ENCODE peak calls at places on chromosomes 7 and 10, in four cellular contexts. One of them, this sample, is unnamed. For H3K27me3 and H3K4me1, the result is how much of the 10 kb centered on the place peaks cover.

GRCh38 chr10:130036296-130037065 is 72.4 kb upstream of the EBF3 start:
- DNase-seq in Peyer's patch: peak
- DNase-seq in uterus: no peak
- DNase-seq in heart left ventricle: no peak
- DNase-seq in this sample: no peak

GRCh38 chr7:128174391-128174790 is 66.7 kb upstream of the LEP start:
- DNase-seq in Peyer's patch: peak
- DNase-seq in uterus: no peak
- DNase-seq in heart left ventricle: no peak
- DNase-seq in this sample: no peak

GRCh38 chr7:107051376-107051775 is 6.9 kb downstream of the PRKAR2B start:
- DNase-seq in heart left ventricle: no peak
- DNase-seq in Peyer's patch: no peak
- DNase-seq in uterus: no peak
- DNase-seq in this sample: no peak

GRCh38 chr10:84310470-84310869 is 17.9 kb upstream of the CCSER2 start:
- DNase-seq in heart left ventricle: no peak
- DNase-seq in uterus: no peak
- DNase-seq in Peyer's patch: no peak
- DNase-seq in this sample: no peak

GRCh38 chr7:27840314-27840713 is 100.4 kb downstream of the TAX1BP1 start:
- DNase-seq in uterus: no peak
- DNase-seq in heart left ventricle: no peak
- DNase-seq in Peyer's patch: no peak
- DNase-seq in this sample: no peak

GRCh38 chr10:12636585-12636984 is 287.2 kb downstream of the CAMK1D start:
- DNase-seq in uterus: no peak
- DNase-seq in Peyer's patch: no peak
- DNase-seq in heart left ventricle: no peak
- DNase-seq in this sample: no peak

GRCh38 chr10:107166378-107166777 is 1.9 kb upstream of the SORCS1 start:
- DNase-seq in uterus: no peak
- DNase-seq in Peyer's patch: no peak
- DNase-seq in heart left ventricle: no peak
- DNase-seq in this sample: no peak

GRCh38 chr10:111392910-111393309 is 316.1 kb downstream of the ADRA2A start:
- DNase-seq in heart left ventricle: no peak
- DNase-seq in Peyer's patch: no peak
- DNase-seq in uterus: no peak
- DNase-seq in this sample: no peak

GRCh38 chr10:24706479-24707118 is 17.1 kb downstream of the ARHGAP21 start:
- DNase-seq in Peyer's patch: no peak
- DNase-seq in heart left ventricle: no peak
- DNase-seq in uterus: no peak
- DNase-seq in this sample: no peak

GRCh38 chr10:43843331-43844101 is 194.8 kb upstream of the ZNF32 start:
- DNase-seq in heart left ventricle: peak
- DNase-seq in uterus: peak
- DNase-seq in Peyer's patch: no peak
- DNase-seq in this sample: peak

GRCh38 chr10:93701903-93702277 is 502 bp downstream of the FRA10AC1 start:
- DNase-seq in heart left ventricle: no peak
- DNase-seq in uterus: no peak
- DNase-seq in Peyer's patch: no peak
- DNase-seq in this sample: peak

GRCh38 chr10:26737730-26738129 is 40.2 kb downstream of the PDSS1 start:
- DNase-seq in uterus: no peak
- DNase-seq in heart left ventricle: no peak
- DNase-seq in Peyer's patch: no peak
- DNase-seq in this sample: peak

GRCh38 chr7:54932818-54933543 is 85.8 kb upstream of the EGFR start:
- DNase-seq in heart left ventricle: peak
- DNase-seq in Peyer's patch: peak
- DNase-seq in uterus: peak
- DNase-seq in this sample: peak

GRCh38 chr7:24825315-24825917 is 68.2 kb upstream of the GSDME start:
- DNase-seq in uterus: no peak
- DNase-seq in Peyer's patch: peak
- DNase-seq in heart left ventricle: no peak
- DNase-seq in this sample: no peak

GRCh38 chr7:100692578-100692961 is 1.5 kb downstream of the GIGYF1 start:
- DNase-seq in heart left ventricle: no peak
- DNase-seq in Peyer's patch: no peak
- DNase-seq in uterus: no peak
- DNase-seq in this sample: no peak

GRCh38 chr7:51014811-51015210 is 232.1 kb upstream of the GRB10 start:
- DNase-seq in uterus: no peak
- DNase-seq in Peyer's patch: no peak
- DNase-seq in heart left ventricle: no peak
- DNase-seq in this sample: no peak

GRCh38 chr10:12566161-12567115 is 217.1 kb downstream of the CAMK1D start:
- DNase-seq in heart left ventricle: peak
- DNase-seq in uterus: peak
- DNase-seq in Peyer's patch: peak
- DNase-seq in this sample: no peak

GRCh38 chr10:9789996-9790395 is 1227.7 kb upstream of the CELF2 start:
- DNase-seq in heart left ventricle: no peak
- DNase-seq in Peyer's patch: no peak
- DNase-seq in uterus: no peak
- DNase-seq in this sample: no peak

GRCh38 chr10:123380491-123381085 is 226.4 kb downstream of the BUB3 start:
- DNase-seq in uterus: no peak
- DNase-seq in Peyer's patch: no peak
- DNase-seq in heart left ventricle: no peak
- DNase-seq in this sample: no peak

GRCh38 chr10:124231188-124232135 is 138.1 kb upstream of the CHST15 start:
- DNase-seq in heart left ventricle: no peak
- DNase-seq in uterus: no peak
- DNase-seq in Peyer's patch: no peak
- DNase-seq in this sample: no peak

GRCh38 chr10:4347397-4347796 is 478.6 kb upstream of the AKR1E2 start:
- DNase-seq in Peyer's patch: no peak
- DNase-seq in heart left ventricle: no peak
- DNase-seq in uterus: no peak
- DNase-seq in this sample: no peak

GRCh38 chr10:69043931-69044531 is 43.9 kb upstream of the SRGN start:
- DNase-seq in uterus: no peak
- DNase-seq in Peyer's patch: peak
- DNase-seq in heart left ventricle: no peak
- DNase-seq in this sample: no peak

GRCh38 chr10:2883238-2883637 is 184.1 kb upstream of the PFKP start:
- DNase-seq in Peyer's patch: no peak
- DNase-seq in uterus: no peak
- DNase-seq in heart left ventricle: no peak
- DNase-seq in this sample: no peak

GRCh38 chr7:97871659-97872024 is 566 bp downstream of the ASNS start:
- DNase-seq in Peyer's patch: no peak
- DNase-seq in heart left ventricle: no peak
- DNase-seq in uterus: no peak
- DNase-seq in this sample: peak

GRCh38 chr10:4059471-4060138 is 274.6 kb upstream of the KLF6 start:
- DNase-seq in Peyer's patch: no peak
- DNase-seq in heart left ventricle: no peak
- DNase-seq in uterus: no peak
- DNase-seq in this sample: no peak

GRCh38 chr7:127486654-127487053 is 94.1 kb upstream of the ZNF800 start:
- DNase-seq in heart left ventricle: no peak
- DNase-seq in Peyer's patch: no peak
- DNase-seq in uterus: no peak
- DNase-seq in this sample: no peak

GRCh38 chr7:23759556-23760391 is 49.8 kb downstream of the STK31 start:
- DNase-seq in uterus: no peak
- DNase-seq in Peyer's patch: no peak
- DNase-seq in heart left ventricle: no peak
- DNase-seq in this sample: no peak

GRCh38 chr7:111199643-111200042 is 108.7 kb downstream of the LRRN3 start:
- DNase-seq in uterus: no peak
- DNase-seq in heart left ventricle: no peak
- DNase-seq in Peyer's patch: no peak
- DNase-seq in this sample: no peak

GRCh38 chr7:115097175-115097671 is 175.3 kb downstream of the MDFIC start:
- DNase-seq in heart left ventricle: no peak
- DNase-seq in Peyer's patch: no peak
- DNase-seq in uterus: no peak
- DNase-seq in this sample: no peak

GRCh38 chr10:49172204-49173132 is 15.7 kb downstream of the TMEM273 start:
- DNase-seq in heart left ventricle: no peak
- DNase-seq in Peyer's patch: no peak
- DNase-seq in uterus: no peak
- DNase-seq in this sample: no peak

GRCh38 chr10:3785849-3786290 is 861 bp upstream of the KLF6 start:
- DNase-seq in Peyer's patch: peak
- DNase-seq in heart left ventricle: peak
- DNase-seq in uterus: peak
- DNase-seq in this sample: no peak

GRCh38 chr10:31739759-31740158 is 188.9 kb downstream of the ARHGAP12 start:
- DNase-seq in uterus: no peak
- DNase-seq in heart left ventricle: no peak
- DNase-seq in Peyer's patch: no peak
- DNase-seq in this sample: no peak

GRCh38 chr10:29257106-29257783 is 31.6 kb upstream of the LYZL1 start:
- DNase-seq in uterus: peak
- DNase-seq in Peyer's patch: peak
- DNase-seq in heart left ventricle: peak
- DNase-seq in this sample: peak

GRCh38 chr10:77919713-77920108 is 6.8 kb downstream of the DLG5 start:
- DNase-seq in Peyer's patch: no peak
- DNase-seq in uterus: no peak
- DNase-seq in heart left ventricle: no peak
- DNase-seq in this sample: no peak

GRCh38 chr7:148296994-148297644 is 293.4 kb upstream of the C7orf33 start:
- DNase-seq in uterus: no peak
- DNase-seq in Peyer's patch: no peak
- DNase-seq in heart left ventricle: no peak
- DNase-seq in this sample: no peak

GRCh38 chr10:76433161-76434005 is 1002.0 kb downstream of the LRMDA start:
- DNase-seq in Peyer's patch: no peak
- DNase-seq in heart left ventricle: peak
- DNase-seq in uterus: no peak
- DNase-seq in this sample: no peak

GRCh38 chr10:101779544-101780186 is 3.6 kb downstream of the NPM3 start:
- DNase-seq in heart left ventricle: peak
- DNase-seq in uterus: peak
- DNase-seq in Peyer's patch: peak
- DNase-seq in this sample: peak

GRCh38 chr10:101778781-101779543 is 3.0 kb upstream of the FGF8 start:
- DNase-seq in Peyer's patch: peak
- DNase-seq in uterus: no peak
- DNase-seq in heart left ventricle: no peak
- DNase-seq in this sample: no peak

GRCh38 chr10:101777857-101778145 is 1.9 kb upstream of the FGF8 start:
- DNase-seq in Peyer's patch: peak
- DNase-seq in uterus: no peak
- DNase-seq in heart left ventricle: no peak
- DNase-seq in this sample: no peak

GRCh38 chr10:101777085-101777856 is 1.4 kb upstream of the FGF8 start:
- DNase-seq in uterus: no peak
- DNase-seq in heart left ventricle: no peak
- DNase-seq in Peyer's patch: peak
- DNase-seq in this sample: no peak

DNA sequence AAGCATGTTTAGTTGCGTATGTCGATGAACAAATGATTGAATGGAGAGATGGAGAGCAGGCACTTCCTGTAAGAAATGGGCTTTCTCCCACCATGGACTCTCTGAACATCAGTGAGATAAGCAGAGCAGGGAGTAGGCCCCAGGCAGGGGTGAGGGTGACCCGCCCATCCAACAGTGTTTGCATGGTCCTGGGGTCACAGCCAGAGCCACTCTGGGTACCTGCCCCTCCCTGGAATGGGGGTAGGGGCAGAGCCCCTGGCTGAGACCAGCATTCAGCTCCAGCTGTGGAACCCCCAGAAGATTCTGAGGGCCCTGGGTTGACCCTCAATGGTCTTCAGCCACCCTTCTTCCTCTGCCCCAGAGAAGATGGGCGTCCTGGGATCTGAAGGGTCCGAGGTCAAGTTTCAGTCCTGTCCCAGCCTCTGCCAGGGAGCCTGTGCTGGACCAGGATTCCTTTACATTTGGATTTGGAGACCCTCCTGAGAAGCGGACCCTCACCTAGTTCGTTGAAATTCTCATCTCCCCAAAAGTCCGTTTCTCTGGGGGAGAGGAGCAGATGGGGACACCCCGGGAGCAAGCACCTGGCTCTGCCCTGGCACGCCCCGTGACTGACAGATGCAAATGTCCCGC is 2.4 kb upstream of the FGF8 start:
- DNase-seq in uterus: no peak
- DNase-seq in heart left ventricle: no peak
- DNase-seq in Peyer's patch: peak
- DNase-seq in this sample: no peak
- H3K27me3 ChIP-seq in uterus: under half
- H3K27me3 ChIP-seq in heart left ventricle: under half
- H3K27me3 ChIP-seq in Peyer's patch: under half
- H3K27me3 ChIP-seq in this sample: half or more

DNA sequence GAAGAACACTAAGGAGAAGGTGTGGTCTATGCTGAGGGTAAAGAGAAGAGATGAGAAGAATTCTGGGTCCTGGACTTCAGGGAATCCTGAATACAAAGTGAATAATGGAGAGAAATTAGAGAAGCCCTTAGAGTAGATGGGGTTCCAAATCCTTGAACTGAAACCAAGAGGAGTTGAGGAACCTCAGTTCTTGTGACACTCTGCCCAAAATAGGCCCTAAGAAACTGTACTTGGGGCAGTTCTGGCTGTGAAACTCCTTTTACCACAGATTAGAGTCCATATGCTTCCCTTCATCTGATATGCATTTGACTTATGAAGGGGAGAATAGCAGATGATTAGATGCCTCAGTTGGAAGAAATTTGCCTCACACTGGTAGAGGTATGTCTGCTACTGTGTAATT is 19.0 kb downstream of the TES start:
- DNase-seq in uterus: no peak
- DNase-seq in Peyer's patch: no peak
- DNase-seq in heart left ventricle: no peak
- DNase-seq in this sample: no peak
- H3K4me1 ChIP-seq in uterus: under half
- H3K4me1 ChIP-seq in Peyer's patch: under half
- H3K4me1 ChIP-seq in heart left ventricle: under half
- H3K4me1 ChIP-seq in this sample: under half

DNA sequence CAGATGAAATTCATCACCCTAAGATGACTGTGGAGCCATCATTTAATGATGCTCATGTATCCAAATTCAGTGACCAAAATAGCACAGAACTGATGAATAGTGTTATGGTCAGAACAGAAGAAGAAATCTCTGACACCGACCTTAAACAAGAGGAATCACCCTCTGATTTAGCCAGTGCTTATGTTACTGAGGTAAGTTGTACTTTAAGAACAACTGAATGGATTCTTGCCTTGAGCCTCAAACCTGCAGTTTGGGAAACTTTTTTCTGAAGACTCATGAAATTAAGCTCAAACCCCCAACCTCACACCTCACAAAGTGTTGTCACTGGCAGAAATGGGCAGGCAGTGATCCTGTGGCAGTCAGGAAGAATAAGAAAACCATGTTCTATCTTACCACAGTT is 25.6 kb downstream of the TMEM243 start:
- DNase-seq in Peyer's patch: no peak
- DNase-seq in heart left ventricle: no peak
- DNase-seq in uterus: no peak
- DNase-seq in this sample: no peak
- TF ChIP-seq POLR2A in Peyer's patch: no peak
- TF ChIP-seq POLR2A in heart left ventricle: no peak
- TF ChIP-seq POLR2A in uterus: no peak
- TF ChIP-seq POLR2A in this sample: no peak

GRCh38 chr7:151790095-151790825 is 86.7 kb downstream of the PRKAG2 start:
- DNase-seq in Peyer's patch: no peak
- DNase-seq in heart left ventricle: no peak
- DNase-seq in uterus: no peak
- DNase-seq in this sample: no peak
- H3K27me3 ChIP-seq in Peyer's patch: under half
- H3K27me3 ChIP-seq in heart left ventricle: under half
- H3K27me3 ChIP-seq in uterus: under half
- H3K27me3 ChIP-seq in this sample: under half

This sample was measured in tibial nerve.